ENCODE peak calls at places on chromosomes 13 and 19, in nine cellular contexts. N is EL, S is fibroblast of gingiva, P is LHCN-M2, X is neural progenitor cell, G is T-helper 17 cell, V is NCI-H1092 treated with DMSO at 0.1 percent for 48 hours, R is cardiac fibroblast, C is fibroblast of lung. A is an unnamed sample.

GRCh38 chr19:41219924-41220567 is 1.0 kb downstream of the AXL start:
- DNase-seq in N (peak; percentile 86), S (peak; percentile 74), P (peak; percentile 68), X (peak; percentile 28), G (no peak), V (no peak), R (peak; percentile 63), C (peak; percentile 72), A (peak; percentile 67)

GRCh38 chr13:112752711-112753541 is 63.1 kb downstream of the ATP11A start:
- DNase-seq in N (no peak), S (no peak), P (no peak), X (no peak), G (no peak), V (no peak), R (no peak), C (peak; percentile 45), A (no peak)

GRCh38 chr19:5537870-5538269 is 29.9 kb downstream of the TINCR start:
- DNase-seq in N (no peak), S (no peak), P (no peak), X (no peak), G (no peak), V (no peak), R (no peak), C (no peak), A (no peak)

GRCh38 chr13:51924756-51925544 is 63.2 kb downstream of the CCDC70 start:
- DNase-seq in N (no peak), S (no peak), P (no peak), X (no peak), G (no peak), V (no peak), R (no peak), C (no peak), A (no peak)

GRCh38 chr13:46552302-46552680 is 679 bp upstream of the LRCH1 start:
- DNase-seq in N (no peak), S (no peak), P (no peak), X (no peak), G (no peak), V (no peak), R (no peak), C (no peak), A (peak; percentile 53)

GRCh38 chr13:51562011-51562671 is 22.1 kb upstream of the WDFY2 start:
- DNase-seq in N (no peak), S (no peak), P (no peak), X (no peak), G (no peak), V (no peak), R (no peak), C (no peak), A (no peak)

GRCh38 chr13:97339019-97339988 is 94.7 kb upstream of the RAP2A start:
- DNase-seq in N (peak; percentile 92), S (peak; percentile 93), P (peak; percentile 74), X (no peak), G (no peak), V (no peak), R (peak; percentile 95), C (peak; percentile 86), A (no peak)

GRCh38 chr13:30908416-30908980 is 2.4 kb downstream of the MEDAG start:
- DNase-seq in N (peak; percentile 38), S (peak; percentile 18), P (peak; percentile 61), X (no peak), G (no peak), V (no peak), R (peak; percentile 93), C (peak; percentile 82), A (no peak)

GRCh38 chr19:53195265-53195879 is 2.2 kb upstream of the ZNF665 start:
- DNase-seq in N (peak; percentile 79), S (peak; percentile 70), P (peak; percentile 49), X (peak; percentile 88), G (peak; percentile 54), V (peak; percentile 81), R (peak; percentile 88), C (peak; percentile 74), A (peak; percentile 92)

GRCh38 chr13:77637583-77637982 is 59.9 kb upstream of the SLAIN1 start:
- DNase-seq in N (no peak), S (no peak), P (no peak), X (peak; percentile 35), G (no peak), V (peak; percentile 84), R (no peak), C (no peak), A (no peak)

GRCh38 chr19:49335784-49336481 is 727 bp downstream of the CD37 start:
- DNase-seq in N (no peak), S (no peak), P (no peak), X (no peak), G (no peak), V (no peak), R (no peak), C (no peak), A (peak; percentile 11)

GRCh38 chr13:29516012-29516411 is 79.5 kb downstream of the SLC7A1 start:
- DNase-seq in N (no peak), S (no peak), P (no peak), X (no peak), G (no peak), V (no peak), R (peak; percentile 45), C (no peak), A (no peak)

GRCh38 chr19:10189631-10190425 is 4.9 kb downstream of the DNMT1 start:
- DNase-seq in N (no peak), S (peak; percentile 27), P (no peak), X (no peak), G (no peak), V (no peak), R (no peak), C (peak; percentile 15), A (no peak)

GRCh38 chr13:27619711-27620376 is 485 bp downstream of the LNX2 start:
- DNase-seq in N (peak; percentile 46), S (peak; percentile 20), P (peak; percentile 35), X (no peak), G (peak; percentile 27), V (peak; percentile 66), R (peak; percentile 46), C (peak; percentile 42), A (no peak)

GRCh38 chr19:10979950-10980349 is 19.1 kb downstream of the SMARCA4 start:
- DNase-seq in N (no peak), S (peak; percentile 9), P (no peak), X (no peak), G (no peak), V (no peak), R (no peak), C (no peak), A (no peak)

GRCh38 chr13:23339225-23339624 is 94.3 kb downstream of the SACS start:
- DNase-seq in N (no peak), S (no peak), P (no peak), X (no peak), G (no peak), V (no peak), R (no peak), C (no peak), A (no peak)

GRCh38 chr13:76016799-76017198 is 380.7 kb downstream of the LMO7 start:
- DNase-seq in N (peak; percentile 32), S (peak; percentile 12), P (peak; percentile 62), X (peak; percentile 30), G (no peak), V (peak; percentile 44), R (peak; percentile 40), C (peak; percentile 14), A (peak; percentile 87)

GRCh38 chr19:6527893-6528543 is 2.8 kb upstream of the TNFSF9 start:
- DNase-seq in N (no peak), S (no peak), P (no peak), X (no peak), G (no peak), V (no peak), R (no peak), C (no peak), A (no peak)

GRCh38 chr19:18879579-18880373 is 16.2 kb downstream of the CERS1 start:
- DNase-seq in N (peak; percentile 31), S (no peak), P (peak; percentile 29), X (peak; percentile 36), G (no peak), V (peak; percentile 5), R (peak; percentile 16), C (no peak), A (peak; percentile 89)

GRCh38 chr19:51514866-51515481 is 13.4 kb upstream of the SIGLEC12 start:
- DNase-seq in N (peak; percentile 51), S (peak; percentile 33), P (peak; percentile 48), X (peak; percentile 56), G (no peak), V (peak; percentile 33), R (peak; percentile 67), C (peak; percentile 25), A (no peak)

GRCh38 chr13:100957741-100958140 is 283.1 kb upstream of the TMTC4 start:
- DNase-seq in N (no peak), S (no peak), P (no peak), X (no peak), G (no peak), V (no peak), R (no peak), C (no peak), A (no peak)

GRCh38 chr13:78192721-78193120 is 274.1 kb upstream of the EDNRB start:
- DNase-seq in N (peak; percentile 81), S (no peak), P (peak; percentile 42), X (no peak), G (no peak), V (no peak), R (no peak), C (peak; percentile 84), A (no peak)

GRCh38 chr13:59394526-59394925 is 769.2 kb downstream of the DIAPH3 start:
- DNase-seq in N (no peak), S (no peak), P (no peak), X (no peak), G (no peak), V (no peak), R (no peak), C (no peak), A (no peak)

GRCh38 chr13:51501592-51502205 is 48.9 kb upstream of the INTS6 start:
- DNase-seq in N (peak; percentile 86), S (peak; percentile 43), P (peak; percentile 75), X (no peak), G (no peak), V (no peak), R (peak; percentile 43), C (peak; percentile 76), A (no peak)

GRCh38 chr19:9877775-9878510 is 42.8 kb downstream of the PIN1 start:
- DNase-seq in N (peak; percentile 78), S (no peak), P (peak; percentile 23), X (no peak), G (no peak), V (no peak), R (peak; percentile 18), C (peak; percentile 59), A (no peak)

A was measured in endodermal cell.